ENCODE peak calls at places on chromosomes 7 and 10, in five cellular contexts. B is fibroblast of lung, J is tibial nerve, A is GM06990, D is choroid plexus epithelial cell. C is an unnamed sample.

GRCh38 chr10:124627851-124628675 is 116.1 kb downstream of the FAM53B start:
- DNase-seq in B (no peak), J (no peak), A (no peak), D (peak; percentile 14), C (peak; percentile 43)

GRCh38 chr7:3955751-3956696 is 655.0 kb downstream of the SDK1 start:
- DNase-seq in B (peak; percentile 69), J (no peak), A (no peak), D (peak; percentile 19), C (peak; percentile 93)

GRCh38 chr10:101903827-101904520 is 60.4 kb upstream of the KCNIP2 start:
- DNase-seq in B (no peak), J (no peak), A (peak; percentile 79), D (no peak), C (peak; percentile 40)

GRCh38 chr10:76184647-76185046 is 753.2 kb downstream of the LRMDA start:
- DNase-seq in B (no peak), J (no peak), A (no peak), D (no peak), C (no peak)

GRCh38 chr7:159103382-159104187 is 41.1 kb downstream of the VIPR2 start:
- DNase-seq in B (no peak), J (no peak), A (no peak), D (no peak), C (no peak)

GRCh38 chr10:120575411-120575810 is 118.4 kb downstream of the PLPP4 start:
- DNase-seq in B (no peak), J (no peak), A (no peak), D (no peak), C (no peak)

GRCh38 chr10:99875473-99875872 is 93.0 kb downstream of the ABCC2 start:
- DNase-seq in B (no peak), J (no peak), A (no peak), D (no peak), C (no peak)

GRCh38 chr10:103500481-103500880 is 7.0 kb downstream of the NEURL1 start:
- DNase-seq in B (no peak), J (no peak), A (no peak), D (no peak), C (no peak)

GRCh38 chr10:89414146-89414878 is at the start of gene IFIT5:
- DNase-seq in B (peak; percentile 73), J (peak; percentile 55), A (peak; percentile 87), D (peak; percentile 82), C (peak; percentile 52)

GRCh38 chr7:45163692-45164052 is 6.1 kb downstream of the RAMP3 start:
- DNase-seq in B (no peak), J (no peak), A (no peak), D (no peak), C (no peak)

GRCh38 chr7:123635551-123636359 is 19.9 kb upstream of the LMOD2 start:
- DNase-seq in B (peak; percentile 26), J (no peak), A (no peak), D (peak; percentile 85), C (peak; percentile 47)

GRCh38 chr7:8511810-8512209 is 78.4 kb downstream of the NXPH1 start:
- DNase-seq in B (no peak), J (no peak), A (no peak), D (no peak), C (no peak)

GRCh38 chr7:83065714-83066113 is 97.0 kb downstream of the PCLO start:
- DNase-seq in B (no peak), J (no peak), A (no peak), D (peak; percentile 39), C (peak; percentile 35)

GRCh38 chr10:132264966-132265877 is 42.5 kb downstream of the STK32C start:
- DNase-seq in B (peak; percentile 48), J (no peak), A (no peak), D (peak; percentile 15), C (no peak)

GRCh38 chr7:89927762-89928161 is 226.5 kb upstream of the STEAP1 start:
- DNase-seq in B (no peak), J (no peak), A (no peak), D (no peak), C (no peak)

GRCh38 chr7:151948039-151948438 is 8.2 kb upstream of the GALNTL5 start:
- DNase-seq in B (no peak), J (no peak), A (no peak), D (no peak), C (no peak)

GRCh38 chr7:41705109-41705871 is 2.4 kb upstream of the INHBA start:
- DNase-seq in B (peak; percentile 92), J (peak; percentile 64), A (peak; percentile 78), D (peak; percentile 96), C (peak; percentile 72)

GRCh38 chr10:70887804-70888800 is at the start of gene PCBD1:
- DNase-seq in B (peak; percentile 75), J (peak; percentile 38), A (peak; percentile 84), D (peak; percentile 69), C (peak; percentile 27)

GRCh38 chr7:30848121-30848855 is 63.4 kb upstream of the AQP1 start:
- DNase-seq in B (no peak), J (no peak), A (no peak), D (peak; percentile 51), C (no peak)

GRCh38 chr10:49220679-49221078 is 32.5 kb upstream of the TMEM273 start:
- DNase-seq in B (no peak), J (no peak), A (no peak), D (no peak), C (no peak)

GRCh38 chr10:47246409-47247189 is 53.4 kb upstream of the GDF10 start:
- DNase-seq in B (no peak), J (no peak), A (no peak), D (no peak), C (no peak)

GRCh38 chr7:44293561-44294324 is 31.7 kb downstream of the CAMK2B start:
- DNase-seq in B (no peak), J (no peak), A (no peak), D (no peak), C (no peak)

GRCh38 chr7:154591544-154591943 is 411.4 kb downstream of the PAXIP1 start:
- DNase-seq in B (peak; percentile 22), J (no peak), A (no peak), D (no peak), C (no peak)

GRCh38 chr7:1705339-1705738 is 35.3 kb downstream of the ELFN1 start:
- DNase-seq in B (no peak), J (no peak), A (no peak), D (no peak), C (no peak)

GRCh38 chr10:132547421-132547861 is 9.9 kb downstream of the INPP5A start:
- DNase-seq in B (no peak), J (no peak), A (no peak), D (no peak), C (no peak)

GRCh38 chr7:44590910-44591309 is 8.9 kb upstream of the TMED4 start:
- DNase-seq in B (no peak), J (no peak), A (no peak), D (no peak), C (no peak)

GRCh38 chr7:329691-330281 is 39.8 kb downstream of the FOXL3 start:
- DNase-seq in B (no peak), J (no peak), A (no peak), D (no peak), C (peak; percentile 29)

DNA sequence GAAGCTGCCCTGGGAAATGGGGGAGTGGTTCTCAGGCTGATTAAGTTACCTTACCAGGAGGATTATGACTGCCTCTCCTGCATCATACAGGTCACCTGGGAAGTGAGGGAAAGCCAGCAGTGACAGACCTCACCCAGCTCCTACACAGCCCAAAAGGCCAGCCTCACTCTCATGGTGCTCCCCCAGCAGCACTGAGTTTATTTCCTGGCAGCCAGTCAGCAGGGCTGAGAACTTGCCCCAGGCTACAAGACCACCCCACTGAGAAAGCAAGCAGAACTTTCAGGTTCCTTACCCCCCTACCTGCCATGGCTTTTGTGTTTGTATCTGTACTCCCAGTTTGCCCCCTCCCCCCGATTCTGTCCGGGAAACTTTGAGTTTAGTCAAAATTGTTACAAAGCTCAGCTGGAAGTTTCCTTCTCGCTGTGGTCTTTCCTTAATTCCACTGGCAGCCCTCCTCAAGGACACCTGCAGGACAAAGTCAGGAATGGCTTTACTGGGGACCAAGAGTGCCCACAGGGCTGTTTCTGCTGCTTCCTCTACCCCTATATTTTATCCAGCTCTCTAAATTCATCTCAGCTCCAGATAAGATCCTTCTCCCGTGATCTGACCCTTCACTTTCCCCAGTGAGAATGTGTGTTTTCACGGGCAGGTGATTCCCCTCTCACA is 649.8 kb upstream of the MBL2 start:
- DNase-seq in B (no peak), J (no peak), A (no peak), D (no peak), C (no peak)
- TF ChIP-seq CTCF in B (no peak), J (no peak), A (no peak), D (no peak), C (no peak)

GRCh38 chr7:128867241-128867640 is 4.6 kb downstream of the ATP6V1F start:
- DNase-seq in B (no peak), J (no peak), A (no peak), D (no peak), C (peak; percentile 70)

GRCh38 chr7:128869944-128870285 is 7.3 kb downstream of the ATP6V1F start:
- DNase-seq in B (no peak), J (no peak), A (no peak), D (no peak), C (no peak)

GRCh38 chr7:128867842-128868623 is 5.4 kb downstream of the ATP6V1F start:
- DNase-seq in B (peak; percentile 42), J (no peak), A (no peak), D (peak; percentile 32), C (peak; percentile 92)

GRCh38 chr7:128869138-128869943 is 6.7 kb downstream of the ATP6V1F start:
- DNase-seq in B (peak; percentile 42), J (no peak), A (peak; percentile 74), D (peak; percentile 37), C (no peak)

DNA sequence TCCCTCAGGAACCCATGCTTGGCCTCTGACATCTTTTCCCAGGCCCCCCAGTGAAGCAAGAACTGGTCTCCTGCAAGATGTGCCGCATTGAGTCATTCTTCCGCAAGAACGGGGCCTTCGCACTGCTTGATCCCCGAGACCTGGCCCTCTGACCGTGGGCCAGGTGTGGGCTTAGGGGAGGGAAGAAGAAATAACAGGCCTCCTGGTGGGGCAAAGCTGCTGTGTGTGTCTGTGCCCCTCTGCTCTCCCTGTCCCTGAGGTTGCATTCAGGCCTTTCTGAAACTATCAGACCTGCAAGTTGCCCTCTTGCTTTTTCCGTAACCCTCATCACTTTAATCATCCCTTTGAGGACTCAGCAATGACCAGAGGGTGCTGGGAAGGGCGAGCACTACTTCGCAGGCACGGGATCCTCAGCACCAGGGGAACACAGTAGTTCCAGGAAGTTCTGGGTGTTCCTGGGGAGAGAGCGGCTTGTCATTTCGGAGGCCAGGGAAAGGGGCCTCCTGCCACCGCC is 6.0 kb downstream of the ATP6V1F start:
- DNase-seq in B (no peak), J (no peak), A (no peak), D (no peak), C (no peak)
- H3K4me3 ChIP-seq in B (no peak overlapping the region), J (peak overlapping the region; percentile 52), A (no peak overlapping the region), D (no peak overlapping the region), C (peak overlapping the region; percentile 44)

GRCh38 chr10:129332476-129332875 is 134.6 kb upstream of the MGMT start:
- DNase-seq in B (no peak), J (peak; percentile 8), A (no peak), D (peak; percentile 7), C (no peak)
- TF ChIP-seq CTCF in B (no peak), J (peak; percentile 20), A (no peak), D (peak; percentile 44), C (no peak)

GRCh38 chr7:29196191-29196590 is 1.6 kb downstream of the CHN2 start:
- DNase-seq in B (no peak), J (no peak), A (no peak), D (no peak), C (no peak)

GRCh38 chr7:29194594-29195417 is at the start of gene CHN2:
- DNase-seq in B (peak; percentile 36), J (peak; percentile 28), A (no peak), D (no peak), C (peak; percentile 11)

GRCh38 chr7:29197916-29198315 is 3.3 kb downstream of the CHN2 start:
- DNase-seq in B (no peak), J (no peak), A (no peak), D (no peak), C (no peak)

GRCh38 chr7:29194206-29194593 is 375 bp upstream of the CHN2 start:
- DNase-seq in B (peak; percentile 5), J (no peak), A (no peak), D (no peak), C (no peak)

GRCh38 chr7:29196971-29197370 is 2.4 kb downstream of the CHN2 start:
- DNase-seq in B (no peak), J (no peak), A (no peak), D (no peak), C (no peak)
- H3K4me3 ChIP-seq in B (no peak overlapping the region), J (no peak overlapping the region), A (no peak overlapping the region), D (no peak overlapping the region), C (no peak overlapping the region)

C was measured in bronchial epithelial cell.